ENCODE peak calls at places on chromosomes 5 and 9, in eight cellular contexts. Y is astrocyte of the spinal cord, M is right cardiac atrium, S is heart left ventricle, D is GM23248, A is tibial artery, V is A549, E is GM12864. P is an unnamed sample.

GRCh38 chr9:133130721-133131244 is 9.7 kb upstream of the RALGDS start:
- DNase-seq in A (no peak), E (no peak), Y (no peak), M (no peak), D (no peak), S (no peak), V (no peak), P (no peak)

GRCh38 chr9:76101945-76102344 is 211.5 kb downstream of the PCSK5 start:
- DNase-seq in E (no peak), Y (no peak), S (no peak), A (no peak), V (no peak), M (no peak), D (no peak), P (no peak)

GRCh38 chr9:33908749-33909148 is 91.8 kb downstream of the UBE2R2 start:
- DNase-seq in D (no peak), A (no peak), V (no peak), Y (no peak), M (no peak), S (no peak), E (no peak), P (no peak)

GRCh38 chr5:80569961-80570786 is at the start of gene ANKRD34B:
- DNase-seq in E (no peak), S (no peak), D (peak; percentile 26), V (peak; percentile 29), M (no peak), A (no peak), Y (no peak), P (no peak)

GRCh38 chr9:115939065-115939765 is 214.4 kb upstream of the PAPPA start:
- DNase-seq in A (no peak), D (peak; percentile 53), S (no peak), Y (peak; percentile 59), V (no peak), M (no peak), E (no peak), P (peak; percentile 92)

GRCh38 chr5:38258319-38259061 is at the start of gene EGFLAM:
- DNase-seq in Y (peak; percentile 9), A (no peak), V (peak; percentile 24), S (peak; percentile 54), E (no peak), D (peak; percentile 44), M (peak; percentile 18), P (no peak)

GRCh38 chr9:109759584-109759983 is 20.4 kb upstream of the PALM2AKAP2 start:
- DNase-seq in D (no peak), Y (no peak), A (no peak), M (no peak), V (no peak), E (no peak), S (no peak), P (no peak)

GRCh38 chr5:9302228-9302627 is 243.6 kb downstream of the SEMA5A start:
- DNase-seq in S (no peak), D (peak; percentile 18), E (no peak), Y (no peak), M (no peak), A (no peak), V (no peak), P (no peak)

GRCh38 chr9:2622361-2623045 is 916 bp downstream of the VLDLR start:
- DNase-seq in V (peak; percentile 12), S (peak; percentile 35), M (peak; percentile 35), A (no peak), D (peak; percentile 73), E (no peak), Y (no peak), P (peak; percentile 27)

GRCh38 chr9:136582977-136583735 is 37.3 kb upstream of the NOTCH1 start:
- DNase-seq in A (no peak), D (no peak), V (no peak), M (peak; percentile 12), Y (no peak), S (no peak), E (no peak), P (no peak)

GRCh38 chr5:127038550-127038949 is 8.2 kb upstream of the MARCHF3 start:
- DNase-seq in M (no peak), Y (no peak), E (no peak), V (no peak), A (no peak), S (no peak), D (no peak), P (no peak)

GRCh38 chr5:79936644-79937216 is 54.3 kb downstream of the MTX3 start:
- DNase-seq in S (no peak), A (no peak), E (no peak), D (peak; percentile 52), Y (no peak), V (no peak), M (no peak), P (no peak)

GRCh38 chr9:35816708-35817107 is 1.9 kb upstream of the HINT2 start:
- DNase-seq in S (no peak), Y (no peak), E (no peak), D (no peak), M (no peak), A (no peak), V (peak; percentile 46), P (no peak)

GRCh38 chr5:38853753-38854470 is 8.1 kb downstream of the OSMR start:
- DNase-seq in S (no peak), V (peak; percentile 35), D (peak; percentile 95), Y (peak; percentile 86), E (no peak), A (no peak), M (no peak), P (peak; percentile 91)

GRCh38 chr5:180331647-180331950 is 21.5 kb downstream of the GFPT2 start:
- DNase-seq in Y (no peak), A (no peak), S (no peak), V (peak; percentile 46), D (peak; percentile 71), M (no peak), E (no peak), P (no peak)

GRCh38 chr5:145830594-145830993 is 4.5 kb downstream of the PRELID2 start:
- DNase-seq in D (peak; percentile 27), S (no peak), E (no peak), V (no peak), A (no peak), M (no peak), Y (peak; percentile 50), P (peak; percentile 88)

GRCh38 chr5:155631116-155631515 is 617.6 kb downstream of the KIF4B start:
- DNase-seq in S (no peak), D (peak; percentile 8), E (no peak), A (no peak), M (no peak), Y (peak; percentile 16), V (no peak), P (no peak)

GRCh38 chr9:16266648-16267276 is 603.7 kb downstream of the BNC2 start:
- DNase-seq in Y (no peak), A (no peak), D (no peak), V (no peak), S (no peak), M (no peak), E (no peak), P (no peak)

GRCh38 chr9:16265671-16266070 is 604.8 kb downstream of the BNC2 start:
- DNase-seq in A (no peak), E (no peak), V (no peak), S (no peak), Y (no peak), M (no peak), D (no peak), P (peak; percentile 19)

GRCh38 chr9:16268037-16269010 is 602.1 kb downstream of the BNC2 start:
- DNase-seq in V (no peak), D (peak; percentile 60), M (no peak), E (no peak), S (no peak), A (no peak), Y (no peak), P (no peak)

GRCh38 chr9:16271967-16272366 is 598.5 kb downstream of the BNC2 start:
- DNase-seq in Y (no peak), D (no peak), M (no peak), E (no peak), V (no peak), S (no peak), A (no peak), P (no peak)

DNA sequence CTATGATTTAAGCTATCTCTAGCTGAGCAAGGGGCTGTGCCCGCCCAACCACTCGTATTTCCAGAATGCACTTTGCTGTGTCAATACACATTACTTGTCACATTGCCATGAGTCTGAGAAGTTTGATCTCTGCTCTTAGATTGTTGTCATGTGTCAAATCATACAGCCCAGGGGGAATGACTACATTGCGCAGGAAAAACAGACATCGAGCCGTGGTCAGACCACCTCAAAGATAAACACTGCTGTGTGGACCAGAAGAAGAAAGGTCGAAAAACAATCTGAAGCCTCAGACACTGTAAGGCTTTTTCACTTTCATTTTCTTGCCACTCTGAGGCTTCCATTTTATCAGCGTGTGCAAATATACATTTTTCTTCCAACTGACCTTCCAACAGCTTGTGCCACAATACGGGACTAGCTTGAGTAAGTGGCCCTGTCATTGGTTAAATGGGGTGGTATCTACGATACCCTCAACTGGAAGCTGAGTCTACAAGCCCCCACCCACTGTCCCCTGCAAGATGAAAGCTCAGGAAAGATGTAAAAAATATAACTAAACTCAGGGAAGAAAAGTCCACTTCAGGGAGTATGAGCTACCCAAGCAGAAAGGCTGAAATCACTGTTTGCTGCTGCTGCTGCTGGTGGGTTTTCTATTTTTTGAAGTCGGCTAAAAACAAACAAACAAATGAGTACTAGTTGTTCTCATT is 603.0 kb downstream of the BNC2 start:
- DNase-seq in S (no peak), A (no peak), V (no peak), M (no peak), E (no peak), D (peak; percentile 55), Y (peak; percentile 87), P (peak; percentile 61)
- H3K4me3 ChIP-seq in S (peak overlapping the region; percentile 15), A (peak overlapping the region; percentile 42), V (no peak overlapping the region), M (peak overlapping the region; percentile 52), E (no peak overlapping the region), D (peak overlapping the region; percentile 73), Y (peak overlapping the region; percentile 24), P (peak overlapping the region; percentile 47)

GRCh38 chr9:121269888-121270254 is 1.9 kb downstream of the GSN start:
- DNase-seq in A (no peak), Y (no peak), S (no peak), V (no peak), D (peak; percentile 48), M (no peak), E (no peak), P (no peak)
- H3K4me3 ChIP-seq in A (peak overlapping the region; percentile 84), Y (peak overlapping the region; percentile 85), S (peak overlapping the region; percentile 94), V (no peak overlapping the region), D (peak overlapping the region; percentile 85), M (peak overlapping the region; percentile 86), E (no peak overlapping the region), P (peak overlapping the region; percentile 90)

GRCh38 chr9:106921341-106921899 is 58.5 kb downstream of the ZNF462 start:
- DNase-seq in D (peak; percentile 59), M (peak; percentile 41), S (peak; percentile 62), V (no peak), Y (peak; percentile 80), E (no peak), A (no peak), P (peak; percentile 89)
- H3K4me3 ChIP-seq in D (peak overlapping the region; percentile 17), M (peak overlapping the region; percentile 34), S (peak overlapping the region; percentile 6), V (no peak overlapping the region), Y (no peak overlapping the region), E (no peak overlapping the region), A (no peak overlapping the region), P (peak overlapping the region; percentile 14)

DNA sequence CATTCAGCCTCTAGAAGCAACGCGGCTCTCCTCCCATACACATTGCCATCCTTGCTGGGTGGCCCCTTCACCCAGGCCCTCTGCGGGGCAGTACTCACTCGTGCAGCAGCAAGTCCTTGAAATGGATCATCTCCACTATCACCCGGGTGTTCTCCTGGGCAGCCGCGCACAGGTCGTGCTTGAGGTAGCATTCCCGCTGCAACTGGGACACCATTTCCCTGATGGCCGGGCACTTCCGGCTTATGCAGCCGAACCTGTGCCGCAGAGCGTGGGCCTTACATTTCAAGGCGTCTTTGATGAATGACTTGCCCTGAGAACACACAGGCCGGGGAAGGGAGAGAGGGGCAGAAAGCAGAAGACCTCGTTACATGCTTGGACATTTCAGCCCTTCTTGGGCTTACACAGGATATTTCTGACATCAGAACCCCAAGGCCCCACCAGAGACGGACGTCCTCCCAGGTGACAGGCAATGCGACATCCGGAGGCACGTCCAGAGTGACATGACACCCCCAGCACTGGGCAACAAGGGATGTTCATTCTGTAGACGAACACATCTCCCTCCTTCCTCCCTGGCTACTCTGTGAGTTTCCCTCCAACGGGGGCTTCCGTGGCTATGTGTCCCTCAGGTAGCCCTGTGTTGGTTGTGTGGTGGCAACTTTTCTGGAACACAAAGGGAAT is 5.0 kb downstream of the STC2 start:
- DNase-seq in A (no peak), Y (no peak), E (no peak), D (no peak), V (no peak), M (no peak), S (no peak), P (no peak)
- H3K4me3 ChIP-seq in A (peak overlapping the region; percentile 4), Y (no peak overlapping the region), E (no peak overlapping the region), D (peak overlapping the region; percentile 88), V (no peak overlapping the region), M (no peak overlapping the region), S (peak overlapping the region; percentile 23), P (peak overlapping the region; percentile 90)

P was measured in fibroblast of the aortic adventitia.